ENCODE peak calls at places on chromosome 21, in nine cellular contexts. One of them, this sample, is unnamed.

GRCh38 chr21:17451364-17451869 is 61.4 kb upstream of the CXADR start:
- DNase-seq in thoracic aorta: no peak
- DNase-seq in HTR-8/SVneo: no peak
- DNase-seq in cardiac muscle cell: peak
- DNase-seq in EH: peak
- DNase-seq in stimulated activated effector memory CD8-positive, alpha-beta T cell treated with anti-CD3 and anti-CD28 coated beads, Interleukin-12 subunit alpha, Interleukin-12 subunit beta, amount 100 ng/mL, for 72 hours: no peak
- DNase-seq in endothelial cell: no peak
- DNase-seq in NCI-H345: no peak
- DNase-seq in activated CD4-positive, alpha-beta T cell treated with anti-CD3 and anti-CD28 coated beads for 36 hours: no peak
- DNase-seq in this sample: no peak

GRCh38 chr21:45361033-45361997 is 43.6 kb upstream of the COL18A1 start:
- DNase-seq in EH: peak
- DNase-seq in thoracic aorta: no peak
- DNase-seq in activated CD4-positive, alpha-beta T cell treated with anti-CD3 and anti-CD28 coated beads for 36 hours: no peak
- DNase-seq in endothelial cell: no peak
- DNase-seq in NCI-H345: no peak
- DNase-seq in cardiac muscle cell: no peak
- DNase-seq in HTR-8/SVneo: no peak
- DNase-seq in stimulated activated effector memory CD8-positive, alpha-beta T cell treated with anti-CD3 and anti-CD28 coated beads, Interleukin-12 subunit alpha, Interleukin-12 subunit beta, amount 100 ng/mL, for 72 hours: no peak
- DNase-seq in this sample: no peak

GRCh38 chr21:39096754-39097153 is 86.5 kb downstream of the PSMG1 start:
- DNase-seq in cardiac muscle cell: no peak
- DNase-seq in activated CD4-positive, alpha-beta T cell treated with anti-CD3 and anti-CD28 coated beads for 36 hours: no peak
- DNase-seq in thoracic aorta: no peak
- DNase-seq in NCI-H345: no peak
- DNase-seq in stimulated activated effector memory CD8-positive, alpha-beta T cell treated with anti-CD3 and anti-CD28 coated beads, Interleukin-12 subunit alpha, Interleukin-12 subunit beta, amount 100 ng/mL, for 72 hours: no peak
- DNase-seq in HTR-8/SVneo: no peak
- DNase-seq in endothelial cell: no peak
- DNase-seq in EH: no peak
- DNase-seq in this sample: no peak

GRCh38 chr21:38956791-38957571 is 151.3 kb downstream of the ETS2 start:
- DNase-seq in cardiac muscle cell: no peak
- DNase-seq in activated CD4-positive, alpha-beta T cell treated with anti-CD3 and anti-CD28 coated beads for 36 hours: no peak
- DNase-seq in NCI-H345: peak
- DNase-seq in thoracic aorta: no peak
- DNase-seq in EH: no peak
- DNase-seq in stimulated activated effector memory CD8-positive, alpha-beta T cell treated with anti-CD3 and anti-CD28 coated beads, Interleukin-12 subunit alpha, Interleukin-12 subunit beta, amount 100 ng/mL, for 72 hours: no peak
- DNase-seq in endothelial cell: no peak
- DNase-seq in HTR-8/SVneo: no peak
- DNase-seq in this sample: no peak

GRCh38 chr21:33334824-33335223 is 10.1 kb downstream of the IFNAR1 start:
- DNase-seq in HTR-8/SVneo: no peak
- DNase-seq in cardiac muscle cell: no peak
- DNase-seq in endothelial cell: no peak
- DNase-seq in thoracic aorta: no peak
- DNase-seq in activated CD4-positive, alpha-beta T cell treated with anti-CD3 and anti-CD28 coated beads for 36 hours: no peak
- DNase-seq in stimulated activated effector memory CD8-positive, alpha-beta T cell treated with anti-CD3 and anti-CD28 coated beads, Interleukin-12 subunit alpha, Interleukin-12 subunit beta, amount 100 ng/mL, for 72 hours: no peak
- DNase-seq in EH: no peak
- DNase-seq in NCI-H345: no peak
- DNase-seq in this sample: no peak

GRCh38 chr21:39263372-39263771 is 50.1 kb downstream of the BRWD1 start:
- DNase-seq in NCI-H345: no peak
- DNase-seq in HTR-8/SVneo: no peak
- DNase-seq in activated CD4-positive, alpha-beta T cell treated with anti-CD3 and anti-CD28 coated beads for 36 hours: no peak
- DNase-seq in EH: peak
- DNase-seq in stimulated activated effector memory CD8-positive, alpha-beta T cell treated with anti-CD3 and anti-CD28 coated beads, Interleukin-12 subunit alpha, Interleukin-12 subunit beta, amount 100 ng/mL, for 72 hours: no peak
- DNase-seq in endothelial cell: no peak
- DNase-seq in thoracic aorta: no peak
- DNase-seq in cardiac muscle cell: peak
- DNase-seq in this sample: no peak

GRCh38 chr21:29245104-29245643 is 53.5 kb upstream of the BACH1 start:
- DNase-seq in thoracic aorta: no peak
- DNase-seq in endothelial cell: no peak
- DNase-seq in NCI-H345: peak
- DNase-seq in activated CD4-positive, alpha-beta T cell treated with anti-CD3 and anti-CD28 coated beads for 36 hours: peak
- DNase-seq in stimulated activated effector memory CD8-positive, alpha-beta T cell treated with anti-CD3 and anti-CD28 coated beads, Interleukin-12 subunit alpha, Interleukin-12 subunit beta, amount 100 ng/mL, for 72 hours: peak
- DNase-seq in EH: no peak
- DNase-seq in HTR-8/SVneo: no peak
- DNase-seq in cardiac muscle cell: no peak
- DNase-seq in this sample: no peak

GRCh38 chr21:41861987-41862386 is 17.2 kb downstream of the PRDM15 start:
- DNase-seq in HTR-8/SVneo: no peak
- DNase-seq in endothelial cell: no peak
- DNase-seq in stimulated activated effector memory CD8-positive, alpha-beta T cell treated with anti-CD3 and anti-CD28 coated beads, Interleukin-12 subunit alpha, Interleukin-12 subunit beta, amount 100 ng/mL, for 72 hours: no peak
- DNase-seq in EH: no peak
- DNase-seq in activated CD4-positive, alpha-beta T cell treated with anti-CD3 and anti-CD28 coated beads for 36 hours: no peak
- DNase-seq in cardiac muscle cell: no peak
- DNase-seq in thoracic aorta: no peak
- DNase-seq in NCI-H345: no peak
- DNase-seq in this sample: no peak

GRCh38 chr21:46078322-46078981 is 19.5 kb upstream of the COL6A2 start:
- DNase-seq in EH: peak
- DNase-seq in NCI-H345: no peak
- DNase-seq in thoracic aorta: no peak
- DNase-seq in endothelial cell: no peak
- DNase-seq in activated CD4-positive, alpha-beta T cell treated with anti-CD3 and anti-CD28 coated beads for 36 hours: no peak
- DNase-seq in stimulated activated effector memory CD8-positive, alpha-beta T cell treated with anti-CD3 and anti-CD28 coated beads, Interleukin-12 subunit alpha, Interleukin-12 subunit beta, amount 100 ng/mL, for 72 hours: no peak
- DNase-seq in cardiac muscle cell: no peak
- DNase-seq in HTR-8/SVneo: no peak
- DNase-seq in this sample: no peak

GRCh38 chr21:38506606-38507331 is 8.5 kb upstream of the ERG start:
- DNase-seq in HTR-8/SVneo: no peak
- DNase-seq in EH: no peak
- DNase-seq in NCI-H345: no peak
- DNase-seq in cardiac muscle cell: peak
- DNase-seq in endothelial cell: no peak
- DNase-seq in activated CD4-positive, alpha-beta T cell treated with anti-CD3 and anti-CD28 coated beads for 36 hours: peak
- DNase-seq in thoracic aorta: no peak
- DNase-seq in stimulated activated effector memory CD8-positive, alpha-beta T cell treated with anti-CD3 and anti-CD28 coated beads, Interleukin-12 subunit alpha, Interleukin-12 subunit beta, amount 100 ng/mL, for 72 hours: no peak
- DNase-seq in this sample: peak

GRCh38 chr21:31781737-31782136 is 49.8 kb upstream of the SCAF4 start:
- DNase-seq in NCI-H345: peak
- DNase-seq in thoracic aorta: peak
- DNase-seq in EH: peak
- DNase-seq in cardiac muscle cell: peak
- DNase-seq in HTR-8/SVneo: peak
- DNase-seq in endothelial cell: no peak
- DNase-seq in stimulated activated effector memory CD8-positive, alpha-beta T cell treated with anti-CD3 and anti-CD28 coated beads, Interleukin-12 subunit alpha, Interleukin-12 subunit beta, amount 100 ng/mL, for 72 hours: no peak
- DNase-seq in activated CD4-positive, alpha-beta T cell treated with anti-CD3 and anti-CD28 coated beads for 36 hours: no peak
- DNase-seq in this sample: peak

GRCh38 chr21:24224411-24224810 is 1382.9 kb downstream of the MRPL39 start:
- DNase-seq in HTR-8/SVneo: no peak
- DNase-seq in cardiac muscle cell: no peak
- DNase-seq in thoracic aorta: no peak
- DNase-seq in NCI-H345: peak
- DNase-seq in stimulated activated effector memory CD8-positive, alpha-beta T cell treated with anti-CD3 and anti-CD28 coated beads, Interleukin-12 subunit alpha, Interleukin-12 subunit beta, amount 100 ng/mL, for 72 hours: no peak
- DNase-seq in EH: no peak
- DNase-seq in activated CD4-positive, alpha-beta T cell treated with anti-CD3 and anti-CD28 coated beads for 36 hours: no peak
- DNase-seq in endothelial cell: no peak
- DNase-seq in this sample: no peak

GRCh38 chr21:18499761-18500376 is 96.3 kb upstream of the TMPRSS15 start:
- DNase-seq in HTR-8/SVneo: no peak
- DNase-seq in stimulated activated effector memory CD8-positive, alpha-beta T cell treated with anti-CD3 and anti-CD28 coated beads, Interleukin-12 subunit alpha, Interleukin-12 subunit beta, amount 100 ng/mL, for 72 hours: no peak
- DNase-seq in cardiac muscle cell: peak
- DNase-seq in EH: peak
- DNase-seq in endothelial cell: peak
- DNase-seq in thoracic aorta: no peak
- DNase-seq in NCI-H345: peak
- DNase-seq in activated CD4-positive, alpha-beta T cell treated with anti-CD3 and anti-CD28 coated beads for 36 hours: peak
- DNase-seq in this sample: peak

GRCh38 chr21:26941436-26941835 is 25.5 kb downstream of the ADAMTS5 start:
- DNase-seq in activated CD4-positive, alpha-beta T cell treated with anti-CD3 and anti-CD28 coated beads for 36 hours: no peak
- DNase-seq in HTR-8/SVneo: no peak
- DNase-seq in endothelial cell: no peak
- DNase-seq in thoracic aorta: no peak
- DNase-seq in NCI-H345: no peak
- DNase-seq in cardiac muscle cell: no peak
- DNase-seq in stimulated activated effector memory CD8-positive, alpha-beta T cell treated with anti-CD3 and anti-CD28 coated beads, Interleukin-12 subunit alpha, Interleukin-12 subunit beta, amount 100 ng/mL, for 72 hours: no peak
- DNase-seq in EH: peak
- DNase-seq in this sample: no peak

GRCh38 chr21:37232274-37233018 is 34.7 kb downstream of the VPS26C start:
- DNase-seq in thoracic aorta: no peak
- DNase-seq in cardiac muscle cell: no peak
- DNase-seq in HTR-8/SVneo: no peak
- DNase-seq in NCI-H345: no peak
- DNase-seq in endothelial cell: no peak
- DNase-seq in EH: no peak
- DNase-seq in stimulated activated effector memory CD8-positive, alpha-beta T cell treated with anti-CD3 and anti-CD28 coated beads, Interleukin-12 subunit alpha, Interleukin-12 subunit beta, amount 100 ng/mL, for 72 hours: no peak
- DNase-seq in activated CD4-positive, alpha-beta T cell treated with anti-CD3 and anti-CD28 coated beads for 36 hours: no peak
- DNase-seq in this sample: no peak

GRCh38 chr21:43779660-43780059 is 3.6 kb upstream of the CSTB start:
- DNase-seq in activated CD4-positive, alpha-beta T cell treated with anti-CD3 and anti-CD28 coated beads for 36 hours: no peak
- DNase-seq in NCI-H345: no peak
- DNase-seq in thoracic aorta: no peak
- DNase-seq in EH: no peak
- DNase-seq in endothelial cell: no peak
- DNase-seq in stimulated activated effector memory CD8-positive, alpha-beta T cell treated with anti-CD3 and anti-CD28 coated beads, Interleukin-12 subunit alpha, Interleukin-12 subunit beta, amount 100 ng/mL, for 72 hours: no peak
- DNase-seq in cardiac muscle cell: no peak
- DNase-seq in HTR-8/SVneo: no peak
- DNase-seq in this sample: no peak

GRCh38 chr21:44647222-44647552 is 973 bp downstream of the KRTAP10-11 start:
- DNase-seq in endothelial cell: no peak
- DNase-seq in HTR-8/SVneo: no peak
- DNase-seq in EH: no peak
- DNase-seq in stimulated activated effector memory CD8-positive, alpha-beta T cell treated with anti-CD3 and anti-CD28 coated beads, Interleukin-12 subunit alpha, Interleukin-12 subunit beta, amount 100 ng/mL, for 72 hours: peak
- DNase-seq in NCI-H345: no peak
- DNase-seq in thoracic aorta: no peak
- DNase-seq in cardiac muscle cell: no peak
- DNase-seq in activated CD4-positive, alpha-beta T cell treated with anti-CD3 and anti-CD28 coated beads for 36 hours: no peak
- DNase-seq in this sample: no peak

GRCh38 chr21:45999581-46000181 is 18.1 kb downstream of the COL6A1 start:
- DNase-seq in activated CD4-positive, alpha-beta T cell treated with anti-CD3 and anti-CD28 coated beads for 36 hours: no peak
- DNase-seq in thoracic aorta: no peak
- DNase-seq in HTR-8/SVneo: no peak
- DNase-seq in NCI-H345: no peak
- DNase-seq in EH: no peak
- DNase-seq in endothelial cell: no peak
- DNase-seq in stimulated activated effector memory CD8-positive, alpha-beta T cell treated with anti-CD3 and anti-CD28 coated beads, Interleukin-12 subunit alpha, Interleukin-12 subunit beta, amount 100 ng/mL, for 72 hours: no peak
- DNase-seq in cardiac muscle cell: no peak
- DNase-seq in this sample: no peak

GRCh38 chr21:45998871-45999580 is 17.5 kb downstream of the COL6A1 start:
- DNase-seq in EH: no peak
- DNase-seq in endothelial cell: peak
- DNase-seq in stimulated activated effector memory CD8-positive, alpha-beta T cell treated with anti-CD3 and anti-CD28 coated beads, Interleukin-12 subunit alpha, Interleukin-12 subunit beta, amount 100 ng/mL, for 72 hours: no peak
- DNase-seq in thoracic aorta: no peak
- DNase-seq in NCI-H345: no peak
- DNase-seq in cardiac muscle cell: no peak
- DNase-seq in activated CD4-positive, alpha-beta T cell treated with anti-CD3 and anti-CD28 coated beads for 36 hours: no peak
- DNase-seq in HTR-8/SVneo: no peak
- DNase-seq in this sample: no peak

GRCh38 chr21:28257276-28257675 is 735.4 kb downstream of the LTN1 start:
- DNase-seq in NCI-H345: no peak
- DNase-seq in activated CD4-positive, alpha-beta T cell treated with anti-CD3 and anti-CD28 coated beads for 36 hours: no peak
- DNase-seq in EH: peak
- DNase-seq in endothelial cell: no peak
- DNase-seq in stimulated activated effector memory CD8-positive, alpha-beta T cell treated with anti-CD3 and anti-CD28 coated beads, Interleukin-12 subunit alpha, Interleukin-12 subunit beta, amount 100 ng/mL, for 72 hours: no peak
- DNase-seq in cardiac muscle cell: peak
- DNase-seq in thoracic aorta: no peak
- DNase-seq in HTR-8/SVneo: no peak
- DNase-seq in this sample: no peak

GRCh38 chr21:45330075-45330781 is 42.5 kb upstream of the POFUT2 start:
- DNase-seq in cardiac muscle cell: peak
- DNase-seq in stimulated activated effector memory CD8-positive, alpha-beta T cell treated with anti-CD3 and anti-CD28 coated beads, Interleukin-12 subunit alpha, Interleukin-12 subunit beta, amount 100 ng/mL, for 72 hours: no peak
- DNase-seq in EH: peak
- DNase-seq in endothelial cell: no peak
- DNase-seq in HTR-8/SVneo: peak
- DNase-seq in NCI-H345: peak
- DNase-seq in thoracic aorta: no peak
- DNase-seq in activated CD4-positive, alpha-beta T cell treated with anti-CD3 and anti-CD28 coated beads for 36 hours: no peak
- DNase-seq in this sample: peak

GRCh38 chr21:45472445-45473365 is 67.7 kb downstream of the COL18A1 start:
- DNase-seq in NCI-H345: no peak
- DNase-seq in EH: no peak
- DNase-seq in thoracic aorta: no peak
- DNase-seq in endothelial cell: no peak
- DNase-seq in stimulated activated effector memory CD8-positive, alpha-beta T cell treated with anti-CD3 and anti-CD28 coated beads, Interleukin-12 subunit alpha, Interleukin-12 subunit beta, amount 100 ng/mL, for 72 hours: no peak
- DNase-seq in cardiac muscle cell: no peak
- DNase-seq in activated CD4-positive, alpha-beta T cell treated with anti-CD3 and anti-CD28 coated beads for 36 hours: no peak
- DNase-seq in HTR-8/SVneo: no peak
- DNase-seq in this sample: no peak

GRCh38 chr21:46636181-46636512 is 673 bp downstream of the PRMT2 start:
- DNase-seq in endothelial cell: no peak
- DNase-seq in HTR-8/SVneo: no peak
- DNase-seq in thoracic aorta: no peak
- DNase-seq in stimulated activated effector memory CD8-positive, alpha-beta T cell treated with anti-CD3 and anti-CD28 coated beads, Interleukin-12 subunit alpha, Interleukin-12 subunit beta, amount 100 ng/mL, for 72 hours: no peak
- DNase-seq in NCI-H345: no peak
- DNase-seq in activated CD4-positive, alpha-beta T cell treated with anti-CD3 and anti-CD28 coated beads for 36 hours: no peak
- DNase-seq in EH: no peak
- DNase-seq in cardiac muscle cell: no peak
- DNase-seq in this sample: no peak

GRCh38 chr21:32782698-32783097 is 11.1 kb upstream of the PAXBP1 start:
- DNase-seq in activated CD4-positive, alpha-beta T cell treated with anti-CD3 and anti-CD28 coated beads for 36 hours: no peak
- DNase-seq in NCI-H345: no peak
- DNase-seq in stimulated activated effector memory CD8-positive, alpha-beta T cell treated with anti-CD3 and anti-CD28 coated beads, Interleukin-12 subunit alpha, Interleukin-12 subunit beta, amount 100 ng/mL, for 72 hours: no peak
- DNase-seq in cardiac muscle cell: no peak
- DNase-seq in EH: no peak
- DNase-seq in thoracic aorta: no peak
- DNase-seq in endothelial cell: no peak
- DNase-seq in HTR-8/SVneo: no peak
- DNase-seq in this sample: peak

GRCh38 chr21:44653123-44653522 is 1.3 kb downstream of the KRTAP12-4 start:
- DNase-seq in NCI-H345: peak
- DNase-seq in activated CD4-positive, alpha-beta T cell treated with anti-CD3 and anti-CD28 coated beads for 36 hours: no peak
- DNase-seq in cardiac muscle cell: no peak
- DNase-seq in HTR-8/SVneo: no peak
- DNase-seq in stimulated activated effector memory CD8-positive, alpha-beta T cell treated with anti-CD3 and anti-CD28 coated beads, Interleukin-12 subunit alpha, Interleukin-12 subunit beta, amount 100 ng/mL, for 72 hours: peak
- DNase-seq in endothelial cell: no peak
- DNase-seq in thoracic aorta: no peak
- DNase-seq in EH: no peak
- DNase-seq in this sample: no peak

GRCh38 chr21:42806489-42807140 is 72.7 kb downstream of the WDR4 start:
- DNase-seq in thoracic aorta: no peak
- DNase-seq in endothelial cell: no peak
- DNase-seq in HTR-8/SVneo: no peak
- DNase-seq in NCI-H345: no peak
- DNase-seq in cardiac muscle cell: no peak
- DNase-seq in stimulated activated effector memory CD8-positive, alpha-beta T cell treated with anti-CD3 and anti-CD28 coated beads, Interleukin-12 subunit alpha, Interleukin-12 subunit beta, amount 100 ng/mL, for 72 hours: no peak
- DNase-seq in EH: no peak
- DNase-seq in activated CD4-positive, alpha-beta T cell treated with anti-CD3 and anti-CD28 coated beads for 36 hours: no peak
- DNase-seq in this sample: no peak

GRCh38 chr21:35309316-35309715 is 260.2 kb upstream of the RUNX1 start:
- DNase-seq in NCI-H345: no peak
- DNase-seq in activated CD4-positive, alpha-beta T cell treated with anti-CD3 and anti-CD28 coated beads for 36 hours: no peak
- DNase-seq in cardiac muscle cell: peak
- DNase-seq in HTR-8/SVneo: no peak
- DNase-seq in EH: no peak
- DNase-seq in thoracic aorta: no peak
- DNase-seq in endothelial cell: no peak
- DNase-seq in stimulated activated effector memory CD8-positive, alpha-beta T cell treated with anti-CD3 and anti-CD28 coated beads, Interleukin-12 subunit alpha, Interleukin-12 subunit beta, amount 100 ng/mL, for 72 hours: peak
- DNase-seq in this sample: no peak

GRCh38 chr21:37784591-37785318 is 131.5 kb downstream of the KCNJ6 start:
- DNase-seq in thoracic aorta: no peak
- DNase-seq in activated CD4-positive, alpha-beta T cell treated with anti-CD3 and anti-CD28 coated beads for 36 hours: no peak
- DNase-seq in EH: peak
- DNase-seq in NCI-H345: no peak
- DNase-seq in cardiac muscle cell: no peak
- DNase-seq in endothelial cell: no peak
- DNase-seq in stimulated activated effector memory CD8-positive, alpha-beta T cell treated with anti-CD3 and anti-CD28 coated beads, Interleukin-12 subunit alpha, Interleukin-12 subunit beta, amount 100 ng/mL, for 72 hours: no peak
- DNase-seq in HTR-8/SVneo: no peak
- DNase-seq in this sample: no peak

GRCh38 chr21:42883921-42884320 is 4.6 kb upstream of the WDR4 start:
- DNase-seq in thoracic aorta: no peak
- DNase-seq in NCI-H345: no peak
- DNase-seq in cardiac muscle cell: no peak
- DNase-seq in activated CD4-positive, alpha-beta T cell treated with anti-CD3 and anti-CD28 coated beads for 36 hours: no peak
- DNase-seq in EH: no peak
- DNase-seq in HTR-8/SVneo: no peak
- DNase-seq in stimulated activated effector memory CD8-positive, alpha-beta T cell treated with anti-CD3 and anti-CD28 coated beads, Interleukin-12 subunit alpha, Interleukin-12 subunit beta, amount 100 ng/mL, for 72 hours: no peak
- DNase-seq in endothelial cell: no peak
- DNase-seq in this sample: no peak

GRCh38 chr21:29302340-29302991 is 3.7 kb downstream of the BACH1 start:
- DNase-seq in activated CD4-positive, alpha-beta T cell treated with anti-CD3 and anti-CD28 coated beads for 36 hours: no peak
- DNase-seq in cardiac muscle cell: no peak
- DNase-seq in endothelial cell: no peak
- DNase-seq in NCI-H345: no peak
- DNase-seq in thoracic aorta: no peak
- DNase-seq in stimulated activated effector memory CD8-positive, alpha-beta T cell treated with anti-CD3 and anti-CD28 coated beads, Interleukin-12 subunit alpha, Interleukin-12 subunit beta, amount 100 ng/mL, for 72 hours: no peak
- DNase-seq in HTR-8/SVneo: no peak
- DNase-seq in EH: peak
- DNase-seq in this sample: no peak